ENCODE peak calls at places on chromosomes 13 and 19, in nine cellular contexts. E, W, T, G, Z, A, H, Q and X are unnamed samples.

GRCh38 chr19:36417752-36418286 is 625 bp downstream of the ZFP82 start:
- DNase-seq in E (no peak), W (no peak), T (no peak), G (no peak), Z (no peak), A (no peak), H (no peak), Q (no peak), X (no peak)

GRCh38 chr19:58001895-58002369 is 688 bp downstream of the ZNF606 start:
- DNase-seq in E (peak; percentile 38), W (no peak), T (no peak), G (peak; percentile 50), Z (no peak), A (peak; percentile 10), H (no peak), Q (peak; percentile 5), X (no peak)

GRCh38 chr19:5805465-5806132 is 732 bp downstream of the NRTN start:
- DNase-seq in E (peak; percentile 25), W (peak; percentile 71), T (peak; percentile 60), G (peak; percentile 62), Z (peak; percentile 71), A (peak; percentile 53), H (peak; percentile 90), Q (peak; percentile 24), X (no peak)

GRCh38 chr13:41762796-41763195 is 198.1 kb downstream of the VWA8 start:
- DNase-seq in E (no peak), W (no peak), T (no peak), G (no peak), Z (no peak), A (no peak), H (no peak), Q (no peak), X (no peak)

GRCh38 chr19:48113190-48113917 is 2.7 kb upstream of the PLA2G4C start:
- DNase-seq in E (no peak), W (no peak), T (no peak), G (no peak), Z (no peak), A (no peak), H (no peak), Q (peak; percentile 18), X (no peak)

GRCh38 chr13:24630851-24631341 is 49.3 kb upstream of the ATP12A start:
- DNase-seq in E (peak; percentile 77), W (peak; percentile 82), T (peak; percentile 77), G (no peak), Z (peak; percentile 42), A (no peak), H (no peak), Q (peak; percentile 46), X (no peak)

GRCh38 chr13:80340643-80341097 is 256 bp downstream of the SPRY2 start:
- DNase-seq in E (peak; percentile 72), W (peak; percentile 30), T (peak; percentile 81), G (no peak), Z (peak; percentile 79), A (no peak), H (peak; percentile 50), Q (peak; percentile 70), X (no peak)

GRCh38 chr19:39701291-39701690 is 3.0 kb upstream of the LGALS14 start:
- DNase-seq in E (no peak), W (no peak), T (no peak), G (no peak), Z (no peak), A (no peak), H (no peak), Q (no peak), X (no peak)

GRCh38 chr13:96994030-96994848 is at the start of gene OXGR1:
- DNase-seq in E (no peak), W (no peak), T (no peak), G (no peak), Z (peak; percentile 14), A (no peak), H (no peak), Q (no peak), X (no peak)

GRCh38 chr19:38122402-38123093 is 101.5 kb downstream of the DPF1 start:
- DNase-seq in E (no peak), W (no peak), T (no peak), G (no peak), Z (no peak), A (no peak), H (no peak), Q (no peak), X (no peak)

DNA sequence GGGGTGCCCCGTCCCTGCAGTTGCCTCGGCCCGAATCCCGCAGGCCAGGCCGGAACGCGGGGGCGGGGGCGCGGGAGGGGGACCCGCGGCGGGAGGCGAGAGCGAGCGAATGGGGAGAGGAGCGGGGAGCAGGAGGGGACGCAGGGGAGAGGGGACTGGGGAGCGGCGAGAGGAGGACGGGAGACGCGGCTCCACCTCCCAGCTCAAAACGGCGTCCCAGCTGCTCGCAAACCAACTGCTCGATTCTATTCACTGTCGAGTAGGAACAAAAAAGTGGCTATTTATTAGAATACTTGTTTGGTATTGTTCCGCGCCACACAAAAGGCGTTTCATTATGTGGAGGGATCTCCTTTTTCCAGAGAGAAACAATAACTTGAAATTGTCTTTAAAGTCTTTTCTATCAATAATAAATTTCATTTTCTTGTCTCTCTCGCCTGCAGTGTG is 10.6 kb upstream of the SOX1 start:
- DNase-seq in E (no peak), W (no peak), T (no peak), G (no peak), Z (no peak), A (no peak), H (no peak), Q (no peak), X (no peak)
- H3K27me3 ChIP-seq in E (peaks cover 45% of the 10 kb centered on the region), W (peaks cover 85% of the 10 kb centered on the region), T (peaks cover 100% of the 10 kb centered on the region), G (peaks cover 32% of the 10 kb centered on the region), Z (peaks cover 85% of the 10 kb centered on the region), A (peaks cover 99% of the 10 kb centered on the region), H (peaks cover 37% of the 10 kb centered on the region), Q (peaks cover 79% of the 10 kb centered on the region), X (no peaks in the 10 kb centered on the region)

GRCh38 chr19:3783660-3784584 is 2.3 kb downstream of the MATK start:
- DNase-seq in E (no peak), W (no peak), T (no peak), G (peak; percentile 69), Z (no peak), A (no peak), H (no peak), Q (no peak), X (no peak)

GRCh38 chr19:3782330-3782729 is 3.9 kb downstream of the MATK start:
- DNase-seq in E (no peak), W (no peak), T (no peak), G (no peak), Z (no peak), A (no peak), H (no peak), Q (no peak), X (no peak)

GRCh38 chr19:3784607-3785463 is 1.3 kb downstream of the MATK start:
- DNase-seq in E (no peak), W (no peak), T (no peak), G (no peak), Z (peak; percentile 33), A (no peak), H (no peak), Q (no peak), X (no peak)

GRCh38 chr19:3781603-3782002 is 4.6 kb downstream of the MATK start:
- DNase-seq in E (no peak), W (no peak), T (no peak), G (no peak), Z (no peak), A (no peak), H (no peak), Q (no peak), X (no peak)

DNA sequence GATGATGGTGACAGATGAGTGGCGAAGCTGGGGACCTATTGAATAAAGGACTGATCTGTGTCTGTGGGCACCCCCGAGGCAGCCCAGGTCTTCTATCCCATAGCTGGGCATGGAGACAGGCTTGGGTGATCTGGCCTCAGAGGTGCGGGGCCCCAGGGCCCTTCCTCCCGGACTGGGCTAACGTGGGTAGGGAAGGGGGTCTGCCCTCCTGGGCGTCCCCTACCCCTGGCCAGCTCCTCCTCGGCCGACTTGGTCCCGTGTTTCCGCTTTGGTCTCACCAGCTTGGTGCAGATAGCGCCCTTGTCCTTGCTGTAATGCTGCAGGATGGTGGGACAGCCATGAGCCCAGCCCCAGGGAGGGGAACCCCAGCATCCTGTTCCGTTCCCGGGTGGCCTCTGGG is 3.3 kb downstream of the MATK start:
- DNase-seq in E (no peak), W (no peak), T (no peak), G (no peak), Z (no peak), A (no peak), H (no peak), Q (no peak), X (no peak)
- H3K27me3 ChIP-seq in E (peaks cover 2% of the 10 kb centered on the region), W (no peaks in the 10 kb centered on the region), T (peaks cover 32% of the 10 kb centered on the region), G (no peaks in the 10 kb centered on the region), Z (peaks cover 12% of the 10 kb centered on the region), A (no peaks in the 10 kb centered on the region), H (no peaks in the 10 kb centered on the region), Q (peaks cover 19% of the 10 kb centered on the region), X (no peaks in the 10 kb centered on the region)

DNA sequence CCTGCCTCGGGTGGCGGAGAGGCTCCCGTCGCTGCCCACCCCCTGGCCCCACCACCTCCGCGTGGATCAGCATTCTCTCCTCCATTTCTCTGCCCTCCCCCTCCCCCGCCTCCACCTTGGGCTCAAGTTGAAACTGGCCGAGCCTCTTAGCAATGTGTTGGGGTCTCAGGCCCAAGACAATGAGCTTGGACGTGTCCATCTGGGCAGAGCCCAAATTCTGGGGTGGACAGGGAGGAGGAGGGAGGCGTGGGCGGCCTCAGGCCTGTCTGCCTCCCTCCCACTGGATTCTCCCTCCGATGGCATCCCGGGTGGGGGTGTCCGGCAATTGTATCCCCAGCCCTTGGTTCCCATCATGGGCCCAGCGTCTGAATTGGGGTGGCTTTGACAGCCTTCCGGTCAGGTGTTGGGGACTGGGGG is 1.2 kb downstream of the CELF5 start:
- DNase-seq in E (no peak), W (no peak), T (no peak), G (no peak), Z (no peak), A (no peak), H (no peak), Q (no peak), X (no peak)
- H3K27me3 ChIP-seq in E (peaks cover 40% of the 10 kb centered on the region), W (peaks cover 4% of the 10 kb centered on the region), T (peaks cover 65% of the 10 kb centered on the region), G (no peaks in the 10 kb centered on the region), Z (peaks cover 35% of the 10 kb centered on the region), A (peaks cover 40% of the 10 kb centered on the region), H (peaks cover 16% of the 10 kb centered on the region), Q (peaks cover 54% of the 10 kb centered on the region), X (peaks cover 4% of the 10 kb centered on the region)

GRCh38 chr19:4585556-4585955 is 26.1 kb upstream of the SEMA6B start:
- DNase-seq in E (no peak), W (no peak), T (no peak), G (no peak), Z (no peak), A (no peak), H (no peak), Q (no peak), X (no peak)

GRCh38 chr19:4582980-4583842 is 23.7 kb upstream of the SEMA6B start:
- DNase-seq in E (no peak), W (no peak), T (no peak), G (no peak), Z (no peak), A (no peak), H (no peak), Q (no peak), X (no peak)

GRCh38 chr19:4586245-4586644 is 26.8 kb upstream of the SEMA6B start:
- DNase-seq in E (no peak), W (no peak), T (no peak), G (no peak), Z (no peak), A (no peak), H (no peak), Q (no peak), X (no peak)

GRCh38 chr19:4583961-4584669 is 24.6 kb upstream of the SEMA6B start:
- DNase-seq in E (peak; percentile 50), W (no peak), T (peak; percentile 57), G (no peak), Z (peak; percentile 28), A (no peak), H (peak; percentile 28), Q (no peak), X (peak; percentile 74)

GRCh38 chr19:4584670-4585460 is 25.4 kb upstream of the SEMA6B start:
- DNase-seq in E (no peak), W (no peak), T (peak; percentile 25), G (no peak), Z (no peak), A (no peak), H (no peak), Q (no peak), X (no peak)
- H3K27me3 ChIP-seq in E (peaks cover 37% of the 10 kb centered on the region), W (no peaks in the 10 kb centered on the region), T (no peaks in the 10 kb centered on the region), G (peaks cover 33% of the 10 kb centered on the region), Z (peaks cover 39% of the 10 kb centered on the region), A (peaks cover 65% of the 10 kb centered on the region), H (peaks cover 20% of the 10 kb centered on the region), Q (peaks cover 52% of the 10 kb centered on the region), X (peaks cover 1% of the 10 kb centered on the region)